ENCODE peak calls at places on chromosomes 16 and 17, in four cellular contexts. One of them, this sample, is unnamed.

GRCh38 chr17:20922128-20922670 is 120.6 kb downstream of the USP22 start:
- DNase-seq in CD4-positive, alpha-beta T cell: no peak
- DNase-seq in memory B cell: no peak
- DNase-seq in H9: no peak
- DNase-seq in this sample: no peak

GRCh38 chr16:28139530-28139929 is 72.2 kb downstream of the XPO6 start:
- DNase-seq in CD4-positive, alpha-beta T cell: no peak
- DNase-seq in memory B cell: no peak
- DNase-seq in H9: no peak
- DNase-seq in this sample: no peak

GRCh38 chr17:32943206-32943605 is 15.3 kb downstream of the TMEM98 start:
- DNase-seq in CD4-positive, alpha-beta T cell: no peak
- DNase-seq in H9: no peak
- DNase-seq in memory B cell: no peak
- DNase-seq in this sample: no peak

GRCh38 chr17:48832491-48832890 is 1.7 kb downstream of the CALCOCO2 start:
- DNase-seq in CD4-positive, alpha-beta T cell: no peak
- DNase-seq in H9: no peak
- DNase-seq in memory B cell: no peak
- DNase-seq in this sample: no peak

GRCh38 chr16:69064164-69064563 is 41.3 kb upstream of the HAS3 start:
- DNase-seq in CD4-positive, alpha-beta T cell: no peak
- DNase-seq in H9: no peak
- DNase-seq in memory B cell: no peak
- DNase-seq in this sample: no peak

GRCh38 chr17:16975744-16976625 is 4.1 kb upstream of the TNFRSF13B start:
- DNase-seq in memory B cell: no peak
- DNase-seq in H9: no peak
- DNase-seq in CD4-positive, alpha-beta T cell: no peak
- DNase-seq in this sample: no peak

GRCh38 chr17:82489117-82489516 is 30.4 kb upstream of the FOXK2 start:
- DNase-seq in CD4-positive, alpha-beta T cell: no peak
- DNase-seq in H9: no peak
- DNase-seq in memory B cell: no peak
- DNase-seq in this sample: no peak

GRCh38 chr17:36525113-36525512 is 9.6 kb downstream of the MYO19 start:
- DNase-seq in CD4-positive, alpha-beta T cell: no peak
- DNase-seq in memory B cell: no peak
- DNase-seq in H9: no peak
- DNase-seq in this sample: no peak

GRCh38 chr17:1154704-1155103 is 25.1 kb downstream of the ABR start:
- DNase-seq in H9: no peak
- DNase-seq in memory B cell: no peak
- DNase-seq in CD4-positive, alpha-beta T cell: no peak
- DNase-seq in this sample: no peak

GRCh38 chr17:21545051-21545450 is 147.3 kb upstream of the KCNJ18 start:
- DNase-seq in CD4-positive, alpha-beta T cell: no peak
- DNase-seq in memory B cell: no peak
- DNase-seq in H9: no peak
- DNase-seq in this sample: no peak

GRCh38 chr16:87316450-87316922 is 706 bp downstream of the C16orf95 start:
- DNase-seq in H9: no peak
- DNase-seq in CD4-positive, alpha-beta T cell: no peak
- DNase-seq in memory B cell: no peak
- DNase-seq in this sample: no peak

GRCh38 chr17:29576214-29577008 is 7.9 kb downstream of the TP53I13 start:
- DNase-seq in memory B cell: no peak
- DNase-seq in H9: no peak
- DNase-seq in CD4-positive, alpha-beta T cell: no peak
- DNase-seq in this sample: no peak